ENCODE peak calls at places on chromosomes 4 and X, in eight cellular contexts. One of them, this sample, is unnamed.

GRCh38 chr4:175290401-175290800 is 372.2 kb downstream of the ADAM29 start:
- DNase-seq in mucosa of gallbladder: no peak
- DNase-seq in activated T-helper 9 cell treated with anti-CD3 and anti-CD28 coated beads, Interleukin-2, amount 50 U/mL, for 16 hours: no peak
- DNase-seq in left lung: no peak
- DNase-seq in epithelial cell of esophagus: no peak
- DNase-seq in foreskin fibroblast: peak
- DNase-seq in AML-193: no peak
- DNase-seq in left ventricle myocardium superior: no peak
- DNase-seq in this sample: no peak

GRCh38 chr4:138835833-138836521 is 179.6 kb upstream of the NOCT start:
- DNase-seq in mucosa of gallbladder: peak
- DNase-seq in activated T-helper 9 cell treated with anti-CD3 and anti-CD28 coated beads, Interleukin-2, amount 50 U/mL, for 16 hours: no peak
- DNase-seq in left lung: no peak
- DNase-seq in epithelial cell of esophagus: peak
- DNase-seq in foreskin fibroblast: peak
- DNase-seq in AML-193: peak
- DNase-seq in left ventricle myocardium superior: peak
- DNase-seq in this sample: no peak

GRCh38 chr4:81404294-81404693 is 67.4 kb downstream of the RASGEF1B start:
- DNase-seq in mucosa of gallbladder: no peak
- DNase-seq in activated T-helper 9 cell treated with anti-CD3 and anti-CD28 coated beads, Interleukin-2, amount 50 U/mL, for 16 hours: no peak
- DNase-seq in left lung: no peak
- DNase-seq in epithelial cell of esophagus: no peak
- DNase-seq in foreskin fibroblast: peak
- DNase-seq in AML-193: no peak
- DNase-seq in left ventricle myocardium superior: no peak
- DNase-seq in this sample: no peak

GRCh38 chrX:154369453-154370299 is 4.8 kb downstream of the FLNA start:
- DNase-seq in mucosa of gallbladder: peak
- DNase-seq in activated T-helper 9 cell treated with anti-CD3 and anti-CD28 coated beads, Interleukin-2, amount 50 U/mL, for 16 hours: peak
- DNase-seq in left lung: peak
- DNase-seq in epithelial cell of esophagus: peak
- DNase-seq in foreskin fibroblast: peak
- DNase-seq in AML-193: peak
- DNase-seq in left ventricle myocardium superior: peak
- DNase-seq in this sample: peak

GRCh38 chrX:54818221-54818620 is 10.7 kb downstream of the MAGED2 start:
- DNase-seq in mucosa of gallbladder: no peak
- DNase-seq in activated T-helper 9 cell treated with anti-CD3 and anti-CD28 coated beads, Interleukin-2, amount 50 U/mL, for 16 hours: no peak
- DNase-seq in left lung: no peak
- DNase-seq in epithelial cell of esophagus: no peak
- DNase-seq in foreskin fibroblast: no peak
- DNase-seq in AML-193: no peak
- DNase-seq in left ventricle myocardium superior: no peak
- DNase-seq in this sample: no peak

GRCh38 chr4:2793578-2793919 is 664 bp downstream of the SH3BP2 start:
- DNase-seq in mucosa of gallbladder: no peak
- DNase-seq in activated T-helper 9 cell treated with anti-CD3 and anti-CD28 coated beads, Interleukin-2, amount 50 U/mL, for 16 hours: peak
- DNase-seq in left lung: peak
- DNase-seq in epithelial cell of esophagus: peak
- DNase-seq in foreskin fibroblast: peak
- DNase-seq in AML-193: no peak
- DNase-seq in left ventricle myocardium superior: peak
- DNase-seq in this sample: no peak

GRCh38 chr4:48112017-48112667 is 21.9 kb downstream of the TXK start:
- DNase-seq in mucosa of gallbladder: no peak
- DNase-seq in activated T-helper 9 cell treated with anti-CD3 and anti-CD28 coated beads, Interleukin-2, amount 50 U/mL, for 16 hours: no peak
- DNase-seq in left lung: no peak
- DNase-seq in epithelial cell of esophagus: peak
- DNase-seq in foreskin fibroblast: peak
- DNase-seq in AML-193: no peak
- DNase-seq in left ventricle myocardium superior: no peak
- DNase-seq in this sample: no peak

GRCh38 chrX:105567046-105567445 is 255.3 kb upstream of the NRK start:
- DNase-seq in mucosa of gallbladder: no peak
- DNase-seq in activated T-helper 9 cell treated with anti-CD3 and anti-CD28 coated beads, Interleukin-2, amount 50 U/mL, for 16 hours: no peak
- DNase-seq in left lung: no peak
- DNase-seq in epithelial cell of esophagus: no peak
- DNase-seq in foreskin fibroblast: peak
- DNase-seq in AML-193: no peak
- DNase-seq in left ventricle myocardium superior: no peak
- DNase-seq in this sample: no peak

GRCh38 chr4:176902710-176903323 is 110.1 kb upstream of the VEGFC start:
- DNase-seq in mucosa of gallbladder: no peak
- DNase-seq in activated T-helper 9 cell treated with anti-CD3 and anti-CD28 coated beads, Interleukin-2, amount 50 U/mL, for 16 hours: no peak
- DNase-seq in left lung: no peak
- DNase-seq in epithelial cell of esophagus: peak
- DNase-seq in foreskin fibroblast: peak
- DNase-seq in AML-193: no peak
- DNase-seq in left ventricle myocardium superior: no peak
- DNase-seq in this sample: peak

GRCh38 chr4:54554339-54554990 is 103.3 kb upstream of the KIT start:
- DNase-seq in mucosa of gallbladder: no peak
- DNase-seq in activated T-helper 9 cell treated with anti-CD3 and anti-CD28 coated beads, Interleukin-2, amount 50 U/mL, for 16 hours: no peak
- DNase-seq in left lung: peak
- DNase-seq in epithelial cell of esophagus: peak
- DNase-seq in foreskin fibroblast: no peak
- DNase-seq in AML-193: no peak
- DNase-seq in left ventricle myocardium superior: no peak
- DNase-seq in this sample: no peak

GRCh38 chrX:103678199-103678993 is 8.1 kb downstream of the MORF4L2 start:
- DNase-seq in mucosa of gallbladder: no peak
- DNase-seq in activated T-helper 9 cell treated with anti-CD3 and anti-CD28 coated beads, Interleukin-2, amount 50 U/mL, for 16 hours: no peak
- DNase-seq in left lung: no peak
- DNase-seq in epithelial cell of esophagus: peak
- DNase-seq in foreskin fibroblast: no peak
- DNase-seq in AML-193: no peak
- DNase-seq in left ventricle myocardium superior: no peak
- DNase-seq in this sample: no peak

GRCh38 chrX:123256378-123256777 is 72.3 kb downstream of the GRIA3 start:
- DNase-seq in mucosa of gallbladder: no peak
- DNase-seq in activated T-helper 9 cell treated with anti-CD3 and anti-CD28 coated beads, Interleukin-2, amount 50 U/mL, for 16 hours: no peak
- DNase-seq in left lung: no peak
- DNase-seq in epithelial cell of esophagus: no peak
- DNase-seq in foreskin fibroblast: no peak
- DNase-seq in AML-193: no peak
- DNase-seq in left ventricle myocardium superior: no peak
- DNase-seq in this sample: no peak

GRCh38 chr4:148868207-148868606 is 426.0 kb upstream of the NR3C2 start:
- DNase-seq in mucosa of gallbladder: no peak
- DNase-seq in activated T-helper 9 cell treated with anti-CD3 and anti-CD28 coated beads, Interleukin-2, amount 50 U/mL, for 16 hours: no peak
- DNase-seq in left lung: no peak
- DNase-seq in epithelial cell of esophagus: no peak
- DNase-seq in foreskin fibroblast: no peak
- DNase-seq in AML-193: no peak
- DNase-seq in left ventricle myocardium superior: no peak
- DNase-seq in this sample: no peak

This sample was measured in HFF-Myc.